ENCODE peak calls at places on chromosome 21, in seven cellular contexts. I, G, P, B, N, H and X are unnamed samples.
A peak's percentile ranks its signal among the peaks of the same experiment; 100 is the strongest.

GRCh38 chr21:37358392-37358791 is 8.2 kb upstream of the DYRK1A start:
- DNase-seq in I (no peak), G (no peak), P (no peak), B (no peak), N (no peak), H (no peak), X (no peak)

GRCh38 chr21:14901482-14901958 is 163.3 kb downstream of the NRIP1 start:
- DNase-seq in I (no peak), G (no peak), P (no peak), B (no peak), N (peak; percentile 84), H (no peak), X (no peak)

GRCh38 chr21:33801424-33802405 is 113.9 kb downstream of the ATP5PO start:
- DNase-seq in I (peak; percentile 14), G (peak; percentile 52), P (no peak), B (peak; percentile 85), N (peak; percentile 98), H (peak; percentile 41), X (no peak)

GRCh38 chr21:45074048-45074817 is at the start of gene ADARB1:
- DNase-seq in I (peak; percentile 31), G (no peak), P (peak; percentile 74), B (no peak), N (peak; percentile 62), H (peak; percentile 74), X (no peak)

GRCh38 chr21:39062196-39062900 is 120.9 kb downstream of the PSMG1 start:
- DNase-seq in I (no peak), G (no peak), P (no peak), B (no peak), N (peak; percentile 84), H (no peak), X (no peak)

GRCh38 chr21:25421327-25422028 is 185.8 kb downstream of the MRPL39 start:
- DNase-seq in I (no peak), G (no peak), P (no peak), B (peak; percentile 30), N (peak; percentile 78), H (peak; percentile 90), X (peak; percentile 86)

GRCh38 chr21:45367402-45368351 is 37.3 kb upstream of the COL18A1 start:
- DNase-seq in I (no peak), G (no peak), P (no peak), B (no peak), N (no peak), H (no peak), X (no peak)

GRCh38 chr21:38917045-38917774 is 111.5 kb downstream of the ETS2 start:
- DNase-seq in I (no peak), G (no peak), P (no peak), B (no peak), N (peak; percentile 82), H (no peak), X (no peak)

GRCh38 chr21:43328591-43329360 is 98.2 kb downstream of the SIK1 start:
- DNase-seq in I (no peak), G (no peak), P (no peak), B (no peak), N (no peak), H (no peak), X (no peak)

GRCh38 chr21:38662224-38662568 is 143.5 kb upstream of the ETS2 start:
- DNase-seq in I (no peak), G (no peak), P (no peak), B (no peak), N (no peak), H (peak; percentile 36), X (no peak)

GRCh38 chr21:37659874-37660273 is 256.4 kb downstream of the KCNJ6 start:
- DNase-seq in I (no peak), G (no peak), P (no peak), B (no peak), N (no peak), H (no peak), X (no peak)

GRCh38 chr21:46046471-46046870 is 51.4 kb upstream of the COL6A2 start:
- DNase-seq in I (no peak), G (peak; percentile 10), P (peak; percentile 22), B (no peak), N (no peak), H (no peak), X (no peak)

GRCh38 chr21:46317710-46318463 is 5.8 kb downstream of the C21orf58 start:
- DNase-seq in I (no peak), G (no peak), P (no peak), B (no peak), N (no peak), H (peak; percentile 54), X (no peak)

GRCh38 chr21:44925027-44925755 is 4.5 kb upstream of the ITGB2 start:
- DNase-seq in I (no peak), G (no peak), P (peak; percentile 14), B (no peak), N (peak; percentile 45), H (no peak), X (no peak)

GRCh38 chr21:17611414-17612022 is 1.2 kb downstream of the BTG3 start:
- DNase-seq in I (peak; percentile 46), G (peak; percentile 91), P (peak; percentile 86), B (peak; percentile 35), N (peak; percentile 69), H (peak; percentile 80), X (peak; percentile 73)
- TF ChIP-seq CTCF in I (no peak), G (no peak), P (no peak), B (no peak), N (no peak), H (no peak), X (no peak)

GRCh38 chr21:36245115-36245514 is 74.9 kb upstream of the MORC3 start:
- DNase-seq in I (no peak), G (no peak), P (no peak), B (no peak), N (no peak), H (no peak), X (no peak)

GRCh38 chr21:36249576-36250422 is 70.2 kb upstream of the MORC3 start:
- DNase-seq in I (no peak), G (no peak), P (no peak), B (no peak), N (no peak), H (no peak), X (no peak)

GRCh38 chr21:36247316-36247715 is 72.7 kb upstream of the MORC3 start:
- DNase-seq in I (no peak), G (no peak), P (no peak), B (no peak), N (no peak), H (no peak), X (no peak)

GRCh38 chr21:36245649-36246048 is 74.3 kb upstream of the MORC3 start:
- DNase-seq in I (no peak), G (no peak), P (no peak), B (no peak), N (no peak), H (peak; percentile 31), X (no peak)

DNA sequence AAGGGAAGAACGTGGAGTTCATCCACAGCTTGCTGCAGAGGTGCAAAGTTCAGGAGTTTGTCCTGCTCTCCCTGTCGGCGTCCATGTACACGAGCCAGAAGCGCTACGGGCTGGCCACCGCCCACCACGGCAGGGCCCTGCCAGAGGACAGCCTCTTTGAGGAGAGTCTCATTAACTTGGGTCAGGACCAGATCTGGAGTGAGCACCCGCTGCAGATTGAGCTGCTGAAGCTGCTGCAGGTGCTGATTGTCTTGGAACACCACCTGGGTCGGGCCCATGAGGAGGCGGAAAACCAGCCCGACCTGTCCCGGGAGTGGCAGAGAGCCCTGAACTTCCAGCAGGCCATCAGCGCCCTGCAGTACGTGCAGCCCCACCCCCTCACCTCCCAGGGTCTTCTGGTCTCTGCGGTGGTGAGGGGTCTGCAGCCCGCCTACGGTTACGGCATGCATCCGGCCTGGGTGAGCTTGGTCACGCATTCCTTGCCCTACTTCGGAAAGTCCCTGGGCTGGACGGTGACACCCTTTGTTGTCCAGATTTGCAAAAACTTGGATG is 73.8 kb upstream of the MORC3 start:
- DNase-seq in I (no peak), G (peak; percentile 32), P (peak; percentile 65), B (no peak), N (no peak), H (no peak), X (no peak)
- H3K4me3 ChIP-seq in I (no peak overlapping the region), G (no peak overlapping the region), P (no peak overlapping the region), B (no peak overlapping the region), N (no peak overlapping the region), H (no peak overlapping the region), X (no peak overlapping the region)

DNA sequence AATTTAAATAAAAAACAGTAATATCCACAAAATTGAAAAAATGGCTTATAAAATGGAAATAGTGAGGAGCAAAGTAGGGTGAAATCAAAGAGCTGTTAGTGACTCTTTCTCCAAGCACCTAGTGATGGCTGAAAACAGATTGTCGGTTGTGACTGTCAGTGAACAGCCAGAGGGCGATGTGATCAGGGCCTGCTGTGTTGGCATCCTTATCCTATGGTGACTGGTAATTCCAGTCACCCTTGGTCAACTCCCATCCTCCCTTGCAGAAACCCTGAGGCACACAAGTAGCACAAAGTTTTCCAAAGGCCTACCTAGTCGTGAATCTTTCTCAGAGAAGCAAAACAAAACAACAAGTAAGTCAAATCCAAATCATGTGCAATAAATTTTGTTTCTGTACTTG is 599.8 kb upstream of the CXADR start:
- DNase-seq in I (no peak), G (no peak), P (no peak), B (no peak), N (no peak), H (peak; percentile 25), X (no peak)
- TF ChIP-seq CTCF in I (no peak), G (no peak), P (no peak), B (peak; percentile 17), N (no peak), H (peak; percentile 35), X (no peak)

GRCh38 chr21:34891610-34891943 is 157.5 kb downstream of the RUNX1 start:
- DNase-seq in I (no peak), G (no peak), P (no peak), B (no peak), N (no peak), H (no peak), X (no peak)
- H3K4me3 ChIP-seq in I (peak overlapping the region; percentile 72), G (no peak overlapping the region), P (peak overlapping the region; percentile 70), B (peak overlapping the region; percentile 65), N (no peak overlapping the region), H (peak overlapping the region; percentile 67), X (no peak overlapping the region)

GRCh38 chr21:23853796-23854379 is 1753.4 kb downstream of the MRPL39 start:
- DNase-seq in I (no peak), G (no peak), P (no peak), B (no peak), N (peak; percentile 63), H (peak; percentile 45), X (no peak)
- TF ChIP-seq CTCF in I (no peak), G (no peak), P (peak; percentile 47), B (peak; percentile 34), N (peak; percentile 75), H (peak; percentile 46), X (peak; percentile 22)

GRCh38 chr21:27954806-27955205 is 987.9 kb upstream of the ADAMTS5 start:
- DNase-seq in I (no peak), G (no peak), P (no peak), B (no peak), N (no peak), H (peak; percentile 1), X (no peak)
- H3K4me3 ChIP-seq in I (no peak overlapping the region), G (no peak overlapping the region), P (no peak overlapping the region), B (no peak overlapping the region), N (no peak overlapping the region), H (no peak overlapping the region), X (no peak overlapping the region)

GRCh38 chr21:41916888-41917433 is 36.9 kb downstream of the C2CD2 start:
- DNase-seq in I (no peak), G (no peak), P (no peak), B (no peak), N (no peak), H (no peak), X (no peak)
- TF ChIP-seq CTCF in I (no peak), G (no peak), P (no peak), B (no peak), N (no peak), H (no peak), X (peak; percentile 21)

GRCh38 chr21:36321325-36322082 is 1.5 kb downstream of the MORC3 start:
- DNase-seq in I (no peak), G (no peak), P (no peak), B (no peak), N (peak; percentile 35), H (peak; percentile 66), X (no peak)
- H3K4me3 ChIP-seq in I (peak overlapping the region; percentile 88), G (peak overlapping the region; percentile 75), P (peak overlapping the region; percentile 81), B (peak overlapping the region; percentile 76), N (peak overlapping the region; percentile 90), H (peak overlapping the region; percentile 57), X (peak overlapping the region; percentile 90)